ENCODE peak calls at places on chromosomes 11 and 22, in five cellular contexts. F, P, I, E and G are unnamed samples.

GRCh38 chr11:62125881-62126280 is 2.1 kb downstream of the INCENP start:
- DNase-seq in E (no peak), I (no peak), F (no peak), P (no peak), G (no peak)

GRCh38 chr11:9973921-9974320 is 310.0 kb downstream of the SWAP70 start:
- DNase-seq in I (no peak), F (no peak), E (no peak), P (no peak), G (no peak)

GRCh38 chr22:44398791-44399190 is 86.0 kb upstream of the SHISAL1 start:
- DNase-seq in I (no peak), E (no peak), P (no peak), F (peak), G (peak)

GRCh38 chr22:23832226-23833016 is 6.4 kb downstream of the DERL3 start:
- DNase-seq in E (no peak), F (no peak), I (no peak), P (peak), G (peak)

GRCh38 chr22:44700456-44700855 is 1.5 kb upstream of the PRR5 start:
- DNase-seq in P (no peak), E (no peak), I (no peak), F (no peak), G (no peak)

GRCh38 chr11:117686711-117687110 is 110.3 kb downstream of the DSCAML1 start:
- DNase-seq in I (no peak), P (no peak), F (no peak), E (no peak), G (no peak)

GRCh38 chr11:100849914-100850235 is 162.8 kb downstream of the ARHGAP42 start:
- DNase-seq in P (no peak), E (no peak), I (no peak), F (no peak), G (no peak)

GRCh38 chr11:90722552-90723190 is 499.8 kb upstream of the CHORDC1 start:
- DNase-seq in P (no peak), F (no peak), I (no peak), E (no peak), G (no peak)

GRCh38 chr11:116958246-116958645 is 120.8 kb upstream of the APOA1 start:
- DNase-seq in E (no peak), P (no peak), F (no peak), I (no peak), G (no peak)

GRCh38 chr22:28025866-28026575 is 107.0 kb upstream of the PITPNB start:
- DNase-seq in F (peak), P (no peak), I (no peak), E (peak), G (no peak)

GRCh38 chr11:72189448-72190250 is 2.3 kb upstream of the FOLR1 start:
- DNase-seq in I (no peak), P (no peak), F (peak), E (peak), G (no peak)

GRCh38 chr11:65662802-65663633 is at the start of gene RELA:
- DNase-seq in F (peak), I (no peak), P (peak), E (peak), G (peak)

GRCh38 chr11:102111011-102111786 is 952 bp downstream of the YAP1 start:
- DNase-seq in E (peak), P (peak), I (no peak), F (peak), G (peak)

GRCh38 chr11:117464778-117465177 is 137.1 kb downstream of the CEP164 start:
- DNase-seq in I (no peak), F (no peak), E (no peak), P (no peak), G (no peak)

GRCh38 chr11:9251306-9251705 is 13.8 kb downstream of the DENND5A start:
- DNase-seq in I (no peak), P (no peak), F (no peak), E (no peak), G (no peak)

GRCh38 chr11:57310091-57310490 is 14.7 kb downstream of the TNKS1BP1 start:
- DNase-seq in F (no peak), P (no peak), E (no peak), I (no peak), G (no peak)

GRCh38 chr11:57311109-57311936 is 13.4 kb downstream of the TNKS1BP1 start:
- DNase-seq in I (peak), P (peak), E (peak), F (peak), G (peak)

GRCh38 chr11:57312511-57313021 is 12.2 kb downstream of the TNKS1BP1 start:
- DNase-seq in P (peak), F (no peak), E (no peak), I (no peak), G (no peak)

GRCh38 chr11:57309106-57310059 is 15.4 kb downstream of the TNKS1BP1 start:
- DNase-seq in I (no peak), E (no peak), P (no peak), F (no peak), G (no peak)

DNA sequence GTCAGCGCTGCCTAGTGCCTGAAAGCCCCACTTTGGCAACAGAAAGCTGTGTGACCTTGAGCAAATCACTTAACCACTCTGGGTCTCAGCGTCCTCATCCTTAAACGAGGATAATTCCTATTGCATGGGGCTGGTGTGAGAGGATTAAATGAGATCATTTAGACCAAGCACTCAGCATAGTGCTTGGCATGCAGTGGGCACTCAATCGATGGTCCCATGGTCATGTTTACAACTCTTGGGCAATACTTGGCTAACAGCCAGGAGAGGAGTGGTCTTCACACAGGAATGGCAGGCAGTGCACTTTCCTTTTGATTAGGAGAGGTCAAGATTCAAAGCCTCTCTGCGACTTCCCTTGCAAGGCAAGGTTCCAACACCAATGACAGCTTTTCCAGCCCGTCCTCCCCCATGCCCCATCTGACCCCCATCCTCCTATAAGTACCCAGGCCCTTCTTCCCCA is 14.1 kb downstream of the TNKS1BP1 start:
- DNase-seq in F (no peak), I (no peak), E (no peak), P (no peak), G (no peak)
- H3K27ac ChIP-seq in F (peak), I (peak), E (peak), P (peak), G (peak)

GRCh38 chr11:429931-430456 is 11.8 kb downstream of the ANO9 start:
- DNase-seq in P (no peak), F (no peak), E (no peak), I (no peak), G (no peak)
- TF ChIP-seq POLR2A in P (no peak), F (no peak), E (no peak), I (no peak), G (no peak)

GRCh38 chr22:19090183-19090582 is 32.0 kb downstream of the DGCR2 start:
- DNase-seq in E (no peak), P (no peak), I (no peak), F (no peak), G (no peak)

GRCh38 chr22:19088866-19089595 is 33.2 kb downstream of the DGCR2 start:
- DNase-seq in F (no peak), I (no peak), P (peak), E (no peak), G (no peak)

GRCh38 chr22:19085233-19086043 is 36.8 kb downstream of the DGCR2 start:
- DNase-seq in P (peak), F (no peak), E (no peak), I (no peak), G (no peak)

GRCh38 chr22:19086417-19086816 is 35.8 kb downstream of the DGCR2 start:
- DNase-seq in I (no peak), E (no peak), F (no peak), P (peak), G (no peak)

GRCh38 chr22:19086944-19087343 is 35.3 kb downstream of the DGCR2 start:
- DNase-seq in E (no peak), P (peak), F (no peak), I (no peak), G (no peak)
- H3K4me3 ChIP-seq in E (no peak), P (no peak), F (no peak), I (no peak), G (no peak)

GRCh38 chr22:30299322-30299721 is 10.0 kb upstream of the CASTOR1 start:
- DNase-seq in F (no peak), P (no peak), I (no peak), E (no peak), G (no peak)
- H3K27ac ChIP-seq in F (peak), P (peak), I (peak), E (peak), G (no peak)

GRCh38 chr11:113317297-113317696 is 2.9 kb downstream of the TTC12 start:
- DNase-seq in E (no peak), F (no peak), I (no peak), P (no peak), G (no peak)

GRCh38 chr11:113313601-113314000 is 782 bp upstream of the TTC12 start:
- DNase-seq in P (no peak), F (no peak), E (no peak), I (no peak), G (no peak)

GRCh38 chr11:113316251-113316650 is 1.9 kb downstream of the TTC12 start:
- DNase-seq in E (no peak), F (no peak), P (no peak), I (no peak), G (no peak)

GRCh38 chr11:113314065-113314388 is 356 bp upstream of the TTC12 start:
- DNase-seq in I (no peak), F (no peak), E (no peak), P (no peak), G (no peak)

GRCh38 chr11:113314389-113315301 is at the start of gene TTC12:
- DNase-seq in F (peak), P (peak), E (peak), I (peak), G (peak)
- TF ChIP-seq POLR2A in F (no peak), P (peak), E (peak), I (no peak), G (no peak)

GRCh38 chr22:47192651-47193437 is 430.4 kb downstream of the TBC1D22A start:
- DNase-seq in I (no peak), F (no peak), P (peak), E (no peak), G (no peak)
- H3K4me3 ChIP-seq in I (no peak), F (no peak), P (no peak), E (no peak), G (no peak)